ENCODE peak calls at places on chromosomes 16 and 17, in ten cellular contexts. O is mucosa of descending colon, E is endothelial cell of umbilical vein, P is colonic mucosa, K is tibial artery, B is prostate gland, V is cardiac muscle cell, F is left ventricle myocardium inferior, J is mammary epithelial cell, S is body of pancreas. Z is an unnamed sample. For H3K4me1, the result is how much of the 10 kb centered on the place peaks cover.

GRCh38 chr16:23557779-23558330 is 328 bp downstream of the UBFD1 start:
- DNase-seq in O (no peak), E (no peak), P (peak), K (peak), B (peak), V (peak), F (no peak), J (no peak), S (no peak), Z (peak)

GRCh38 chr17:4899341-4900230 is at the start of gene C17orf107:
- DNase-seq in O (peak), E (peak), P (peak), K (peak), B (peak), V (peak), F (peak), J (no peak), S (peak), Z (peak)

GRCh38 chr17:507441-507840 is 154.8 kb upstream of the RPH3AL start:
- DNase-seq in O (no peak), E (no peak), P (no peak), K (no peak), B (no peak), V (no peak), F (no peak), J (no peak), S (no peak), Z (no peak)

GRCh38 chr16:87044031-87044380 is 273.2 kb downstream of the C16orf95 start:
- DNase-seq in O (no peak), E (no peak), P (no peak), K (no peak), B (no peak), V (no peak), F (no peak), J (no peak), S (no peak), Z (no peak)

GRCh38 chr16:35249051-35249450 is 1789.6 kb downstream of the TP53TG3F start:
- DNase-seq in O (no peak), E (no peak), P (no peak), K (no peak), B (no peak), V (no peak), F (no peak), J (no peak), S (no peak), Z (no peak)

GRCh38 chr16:82767198-82767597 is 140.4 kb downstream of the CDH13 start:
- DNase-seq in O (no peak), E (no peak), P (no peak), K (no peak), B (no peak), V (no peak), F (no peak), J (no peak), S (no peak), Z (no peak)

GRCh38 chr16:68564367-68564985 is 25.4 kb downstream of the ZFP90 start:
- DNase-seq in O (no peak), E (no peak), P (no peak), K (no peak), B (no peak), V (peak), F (no peak), J (no peak), S (no peak), Z (no peak)

GRCh38 chr17:57818066-57818465 is 31.8 kb downstream of the MRPS23 start:
- DNase-seq in O (no peak), E (no peak), P (no peak), K (no peak), B (no peak), V (no peak), F (no peak), J (no peak), S (no peak), Z (no peak)

GRCh38 chr17:49987290-49987585 is 7.8 kb downstream of the DLX3 start:
- DNase-seq in O (no peak), E (no peak), P (no peak), K (no peak), B (no peak), V (no peak), F (no peak), J (no peak), S (no peak), Z (no peak)

GRCh38 chr17:73972901-73973300 is 230.6 kb upstream of the RPL38 start:
- DNase-seq in O (no peak), E (no peak), P (no peak), K (no peak), B (no peak), V (no peak), F (no peak), J (no peak), S (no peak), Z (no peak)

GRCh38 chr17:41178341-41178740 is 320 bp upstream of the KRTAP4-2 start:
- DNase-seq in O (no peak), E (no peak), P (no peak), K (no peak), B (no peak), V (no peak), F (no peak), J (peak), S (no peak), Z (no peak)

GRCh38 chr16:47323241-47323640 is 137.6 kb downstream of the ITFG1 start:
- DNase-seq in O (no peak), E (no peak), P (no peak), K (no peak), B (no peak), V (no peak), F (no peak), J (no peak), S (no peak), Z (no peak)

GRCh38 chr17:78709119-78709681 is 72.9 kb downstream of the CYTH1 start:
- DNase-seq in O (no peak), E (no peak), P (no peak), K (no peak), B (no peak), V (no peak), F (no peak), J (no peak), S (no peak), Z (no peak)

GRCh38 chr16:80665356-80665755 is 124.6 kb downstream of the DYNLRB2 start:
- DNase-seq in O (no peak), E (no peak), P (no peak), K (no peak), B (no peak), V (no peak), F (no peak), J (no peak), S (no peak), Z (no peak)

GRCh38 chr17:78117027-78117981 is 11.3 kb downstream of the TMC6 start:
- DNase-seq in O (peak), E (no peak), P (no peak), K (no peak), B (no peak), V (peak), F (no peak), J (no peak), S (peak), Z (no peak)

GRCh38 chr17:29059281-29059680 is 16.3 kb downstream of the PIPOX start:
- DNase-seq in O (no peak), E (no peak), P (no peak), K (no peak), B (no peak), V (no peak), F (no peak), J (peak), S (no peak), Z (no peak)

GRCh38 chr17:39752241-39752831 is 14.6 kb downstream of the GRB7 start:
- DNase-seq in O (no peak), E (no peak), P (no peak), K (no peak), B (no peak), V (no peak), F (no peak), J (no peak), S (no peak), Z (no peak)

GRCh38 chr16:4664538-4665418 is 28.6 kb upstream of the NUDT16L1 start:
- DNase-seq in O (peak), E (no peak), P (peak), K (no peak), B (no peak), V (no peak), F (peak), J (peak), S (no peak), Z (peak)

GRCh38 chr16:24151482-24151939 is 104.6 kb upstream of the CACNG3 start:
- DNase-seq in O (no peak), E (peak), P (no peak), K (no peak), B (no peak), V (peak), F (no peak), J (no peak), S (no peak), Z (peak)

GRCh38 chr17:40068917-40069750 is 6.4 kb downstream of the THRA start:
- DNase-seq in O (peak), E (peak), P (peak), K (peak), B (peak), V (peak), F (peak), J (peak), S (peak), Z (peak)

GRCh38 chr16:16073884-16074781 is 124.7 kb downstream of the ABCC1 start:
- DNase-seq in O (no peak), E (no peak), P (no peak), K (no peak), B (no peak), V (peak), F (no peak), J (no peak), S (peak), Z (peak)

GRCh38 chr17:82228842-82229685 is at the start of gene SLC16A3:
- DNase-seq in O (peak), E (peak), P (peak), K (no peak), B (no peak), V (peak), F (peak), J (peak), S (no peak), Z (no peak)

GRCh38 chr17:76405967-76406647 is 21.7 kb downstream of the SPHK1 start:
- DNase-seq in O (peak), E (no peak), P (peak), K (no peak), B (no peak), V (peak), F (peak), J (no peak), S (peak), Z (no peak)

GRCh38 chr17:50219939-50220465 is 18.6 kb upstream of the COL1A1 start:
- DNase-seq in O (no peak), E (no peak), P (no peak), K (no peak), B (no peak), V (peak), F (no peak), J (no peak), S (no peak), Z (no peak)

GRCh38 chr16:59044616-59045015 is 310.5 kb upstream of the GOT2 start:
- DNase-seq in O (no peak), E (no peak), P (no peak), K (no peak), B (no peak), V (no peak), F (no peak), J (no peak), S (no peak), Z (no peak)

GRCh38 chr16:82456683-82457082 is 170.1 kb upstream of the CDH13 start:
- DNase-seq in O (peak), E (peak), P (peak), K (peak), B (peak), V (peak), F (peak), J (peak), S (peak), Z (peak)

GRCh38 chr17:27793168-27793905 is 7.0 kb downstream of the NOS2 start:
- DNase-seq in O (peak), E (no peak), P (peak), K (no peak), B (no peak), V (peak), F (peak), J (peak), S (no peak), Z (no peak)
- H3K4me3 ChIP-seq in O (no peak), E (no peak), P (peak), K (peak), B (no peak), V (peak), F (peak), J (no peak), S (no peak), Z (no peak)

DNA sequence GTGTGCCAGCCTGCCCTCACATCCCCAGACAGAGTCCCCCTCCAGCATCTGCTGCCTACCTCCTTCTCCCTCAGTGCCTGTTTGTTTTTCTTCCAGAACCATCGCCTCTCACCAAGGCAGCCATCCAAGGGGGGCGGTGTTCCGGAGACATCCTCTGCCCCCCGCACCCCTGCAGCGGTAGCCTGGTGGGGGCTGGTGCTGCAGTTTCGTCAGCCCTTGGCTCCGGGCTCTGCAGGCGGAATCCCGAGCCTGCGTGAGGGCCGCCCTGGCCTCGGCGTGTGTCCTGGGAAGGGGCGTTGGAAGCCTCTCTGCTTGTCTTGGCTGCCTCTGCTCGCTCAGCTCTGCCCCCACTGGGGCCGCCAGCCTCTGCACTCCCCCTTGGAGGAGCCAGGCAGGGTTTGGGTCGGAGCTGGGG is 126.0 kb upstream of the CIBAR2 start:
- DNase-seq in O (peak), E (peak), P (peak), K (peak), B (no peak), V (peak), F (peak), J (no peak), S (no peak), Z (peak)
- TF ChIP-seq CTCF in O (no peak), E (peak), P (no peak), K (peak), B (no peak), V (peak), F (no peak), J (no peak), S (no peak), Z (no peak)

DNA sequence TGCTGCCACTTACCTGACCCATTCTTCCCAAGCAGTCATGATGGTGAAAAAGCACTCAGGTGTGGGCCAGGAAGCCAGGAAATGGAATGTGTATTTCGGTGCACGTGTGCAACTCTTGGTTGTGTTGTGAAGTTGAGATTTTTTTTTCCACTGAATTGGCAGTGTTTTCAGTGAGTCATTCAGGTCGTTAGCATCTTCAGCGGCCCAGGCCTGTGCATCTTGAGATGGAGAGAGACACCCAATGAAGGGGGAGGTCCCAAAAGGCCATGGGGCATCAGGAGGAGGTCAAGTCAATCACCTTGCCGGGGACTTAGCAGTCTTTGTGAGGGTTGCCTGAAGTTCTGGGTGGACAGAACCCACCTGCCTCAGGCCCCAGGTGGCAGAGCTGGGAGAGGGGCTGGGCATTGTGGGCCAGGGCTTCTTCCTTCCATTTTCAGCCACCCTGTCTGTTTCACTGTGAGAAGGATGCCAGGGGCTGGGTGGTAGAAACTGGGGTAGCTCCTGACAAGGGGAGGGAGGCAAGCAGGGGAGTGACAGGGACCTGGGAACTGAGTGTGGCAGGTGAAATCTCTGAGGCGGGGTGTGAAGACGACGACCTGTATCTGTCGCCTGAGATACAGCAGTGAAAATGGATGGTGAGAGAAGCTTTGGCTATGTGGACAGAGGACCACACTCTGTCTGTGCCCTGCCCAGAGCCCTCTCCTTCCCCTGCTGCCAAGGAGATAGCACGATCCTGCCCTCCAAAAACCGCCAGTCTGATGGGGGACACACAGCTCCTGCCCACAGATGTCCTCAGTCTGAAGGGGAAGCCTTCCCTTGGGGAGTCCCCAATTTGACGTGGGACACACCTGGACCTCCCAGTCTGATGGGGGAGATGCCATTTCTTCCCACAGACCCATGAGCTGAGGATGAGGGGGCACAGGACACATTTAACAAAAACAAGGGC is 11.8 kb downstream of the TBKBP1 start:
- DNase-seq in O (no peak), E (no peak), P (no peak), K (no peak), B (no peak), V (no peak), F (no peak), J (no peak), S (no peak), Z (no peak)
- H3K4me1 ChIP-seq in O (under half), E (under half), P (under half), K (under half), B (under half), V (under half), F (half or more), J (under half), S (under half), Z (under half)

DNA sequence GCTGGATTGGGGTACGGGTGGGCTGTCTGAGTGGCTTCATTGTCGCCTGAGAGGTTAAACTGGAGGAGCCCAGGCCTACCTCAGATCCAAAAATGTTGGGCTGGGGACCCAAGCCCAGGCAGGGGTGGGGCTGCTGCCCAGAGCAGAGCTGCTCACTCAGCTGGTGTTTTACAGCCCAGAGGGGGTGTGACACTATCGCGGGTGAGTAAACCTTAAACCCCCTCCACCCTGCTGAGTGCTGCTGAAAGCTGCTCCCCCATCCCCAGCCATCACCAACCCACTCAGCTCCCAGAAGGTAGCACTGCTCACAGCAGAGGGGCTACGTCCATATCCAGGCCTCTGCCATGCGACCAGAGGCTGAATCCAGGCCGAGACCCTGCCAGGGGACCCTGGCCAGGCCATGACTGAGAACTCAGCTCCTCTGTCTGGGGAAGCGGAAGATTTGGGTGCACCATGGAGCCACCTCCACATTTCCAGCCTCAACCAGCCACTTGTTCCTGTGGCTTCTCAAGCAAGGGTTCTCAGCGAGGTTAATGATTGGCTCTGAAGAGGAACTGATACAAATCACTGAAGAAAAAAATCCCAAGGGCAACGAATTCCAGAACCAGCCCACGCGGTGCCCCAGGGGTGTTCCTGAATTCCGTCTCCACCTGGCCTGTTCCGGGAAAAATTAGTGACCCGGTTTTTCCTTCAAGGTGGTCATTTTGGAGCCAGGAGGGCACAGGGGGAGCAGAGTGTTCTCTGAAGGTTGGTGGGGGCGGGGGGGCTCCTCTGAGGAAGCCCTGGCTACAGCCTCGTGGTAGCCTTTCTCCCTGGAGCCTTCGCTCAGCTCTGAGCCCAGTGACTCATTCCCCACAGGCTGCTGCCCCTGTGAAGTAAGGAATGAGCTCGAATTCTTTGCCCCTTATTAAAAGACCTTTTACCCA is 9.4 kb upstream of the SLC16A5 start:
- DNase-seq in O (no peak), E (no peak), P (peak), K (no peak), B (no peak), V (no peak), F (no peak), J (peak), S (peak), Z (peak)
- H3K4me3 ChIP-seq in O (no peak), E (no peak), P (peak), K (peak), B (no peak), V (no peak), F (peak), J (no peak), S (no peak), Z (no peak)

GRCh38 chr17:2828396-2829038 is 32.3 kb downstream of the RAP1GAP2 start:
- DNase-seq in O (peak), E (peak), P (peak), K (peak), B (no peak), V (peak), F (peak), J (peak), S (peak), Z (peak)
- TF ChIP-seq CTCF in O (peak), E (peak), P (peak), K (peak), B (peak), V (peak), F (peak), J (peak), S (peak), Z (peak)

GRCh38 chr17:48565024-48565558 is 13.1 kb downstream of the HOXB4 start:
- DNase-seq in O (no peak), E (no peak), P (no peak), K (no peak), B (no peak), V (no peak), F (no peak), J (no peak), S (no peak), Z (no peak)
- H3K4me1 ChIP-seq in O (half or more), E (half or more), P (under half), K (under half), B (under half), V (under half), F (under half), J (under half), S (under half), Z (under half)

GRCh38 chr17:7417056-7417655 is 3.0 kb upstream of the SPEM1 start:
- DNase-seq in O (no peak), E (no peak), P (no peak), K (no peak), B (no peak), V (no peak), F (no peak), J (no peak), S (no peak), Z (no peak)
- H3K4me3 ChIP-seq in O (no peak), E (no peak), P (no peak), K (no peak), B (no peak), V (no peak), F (no peak), J (no peak), S (no peak), Z (no peak)